ENCODE peak calls at places on chromosome 2, in seven cellular contexts. Z is endothelial cell; A is mucosa of descending colon; P is aorta; H is T-cell; D is non-pigmented ciliary epithelial cell; Q is activated CD8-positive, alpha-beta memory T cell treated with anti-CD3 and anti-CD28 coated beads for 4 hours. J is an unnamed sample.

GRCh38 chr2:175251425-175252041 is 70.0 kb upstream of the ATP5MC3 start:
- DNase-seq in Z (peak; percentile 8), A (no peak), P (no peak), H (no peak), D (peak; percentile 13), Q (no peak), J (peak; percentile 1)

GRCh38 chr2:24926602-24927252 is 6.7 kb upstream of the ADCY3 start:
- DNase-seq in Z (no peak), A (peak; percentile 64), P (peak; percentile 89), H (peak; percentile 20), D (no peak), Q (no peak), J (no peak)

GRCh38 chr2:193409951-193410350 is 1215.2 kb upstream of the TMEFF2 start:
- DNase-seq in Z (no peak), A (no peak), P (no peak), H (no peak), D (no peak), Q (no peak), J (no peak)

GRCh38 chr2:17373041-17373440 is 145.2 kb downstream of the RAD51AP2 start:
- DNase-seq in Z (no peak), A (no peak), P (no peak), H (no peak), D (peak; percentile 67), Q (no peak), J (no peak)

GRCh38 chr2:12766421-12766879 is 49.7 kb downstream of the TRIB2 start:
- DNase-seq in Z (no peak), A (no peak), P (no peak), H (no peak), D (no peak), Q (no peak), J (no peak)

GRCh38 chr2:157761520-157761919 is 114.6 kb downstream of the ACVR1 start:
- DNase-seq in Z (no peak), A (no peak), P (no peak), H (no peak), D (no peak), Q (no peak), J (no peak)

GRCh38 chr2:95291222-95291621 is 5.9 kb upstream of the KCNIP3 start:
- DNase-seq in Z (no peak), A (no peak), P (no peak), H (no peak), D (no peak), Q (no peak), J (no peak)

GRCh38 chr2:121377676-121378075 is 92.7 kb upstream of the TFCP2L1 start:
- DNase-seq in Z (no peak), A (no peak), P (no peak), H (no peak), D (no peak), Q (no peak), J (no peak)

GRCh38 chr2:48844418-48845155 is 89.1 kb upstream of the LHCGR start:
- DNase-seq in Z (no peak), A (no peak), P (no peak), H (no peak), D (peak; percentile 50), Q (no peak), J (no peak)

GRCh38 chr2:132766573-132766972 is 96.6 kb upstream of the LYPD1 start:
- DNase-seq in Z (no peak), A (no peak), P (no peak), H (no peak), D (no peak), Q (no peak), J (no peak)

GRCh38 chr2:157971702-157972101 is 95.6 kb upstream of the ACVR1 start:
- DNase-seq in Z (no peak), A (no peak), P (no peak), H (no peak), D (no peak), Q (no peak), J (no peak)

GRCh38 chr2:222582931-222583330 is 73.0 kb downstream of the FARSB start:
- DNase-seq in Z (no peak), A (no peak), P (no peak), H (no peak), D (no peak), Q (no peak), J (no peak)

GRCh38 chr2:46818819-46819218 is 96.8 kb downstream of the MCFD2 start:
- DNase-seq in Z (no peak), A (no peak), P (no peak), H (no peak), D (no peak), Q (no peak), J (no peak)

GRCh38 chr2:111898703-111899514 is 502 bp downstream of the MERTK start:
- DNase-seq in Z (peak; percentile 55), A (no peak), P (peak; percentile 85), H (peak; percentile 15), D (no peak), Q (no peak), J (peak; percentile 23)